ENCODE peak calls at places on chromosomes 2 and 18, in nine cellular contexts. B is erythroblast; V is Right ventricle myocardium superior; M is activated T-cell treated with anti-CD3 and anti-CD28 coated beads, Interleukin-2, amount 50 U/mL, for 24 hours; E is heart left ventricle; F is OCI-LY7; J is activated naive CD8-positive, alpha-beta T cell treated with anti-CD3 and anti-CD28 coated beads, Interleukin-2, amount 10 ng/mL, durations not matched to agents 7 days and 5 days; Y is spleen; C is Daoy. K is an unnamed sample.

GRCh38 chr2:175154670-175155082 is 13.3 kb downstream of the ATF2 start:
- DNase-seq in B (no peak), V (no peak), M (no peak), E (no peak), F (no peak), J (no peak), Y (no peak), C (peak), K (no peak)

GRCh38 chr2:181523756-181524155 is 66.6 kb downstream of the ITGA4 start:
- DNase-seq in B (no peak), V (no peak), M (no peak), E (no peak), F (no peak), J (no peak), Y (no peak), C (no peak), K (no peak)

GRCh38 chr2:101012706-101013181 is 10.7 kb downstream of the RPL31 start:
- DNase-seq in B (peak), V (no peak), M (no peak), E (no peak), F (peak), J (no peak), Y (no peak), C (no peak), K (no peak)

GRCh38 chr2:165640232-165640923 is 153.7 kb downstream of the GALNT3 start:
- DNase-seq in B (no peak), V (no peak), M (no peak), E (no peak), F (no peak), J (no peak), Y (no peak), C (no peak), K (no peak)

GRCh38 chr2:177625744-177626655 is 233.4 kb downstream of the AGPS start:
- DNase-seq in B (no peak), V (no peak), M (no peak), E (no peak), F (peak), J (no peak), Y (no peak), C (no peak), K (no peak)

GRCh38 chr18:23814977-23815614 is 125.8 kb downstream of the LAMA3 start:
- DNase-seq in B (no peak), V (peak), M (no peak), E (peak), F (no peak), J (no peak), Y (no peak), C (no peak), K (no peak)

GRCh38 chr18:9595197-9595596 is 19.2 kb downstream of the PPP4R1 start:
- DNase-seq in B (no peak), V (no peak), M (no peak), E (no peak), F (no peak), J (no peak), Y (no peak), C (no peak), K (no peak)

GRCh38 chr18:13471971-13472628 is 253.5 kb downstream of the LDLRAD4 start:
- DNase-seq in B (no peak), V (peak), M (no peak), E (no peak), F (no peak), J (no peak), Y (peak), C (no peak), K (no peak)

GRCh38 chr2:167862787-167863186 is 384.6 kb downstream of the STK39 start:
- DNase-seq in B (no peak), V (no peak), M (no peak), E (no peak), F (no peak), J (no peak), Y (no peak), C (peak), K (no peak)

GRCh38 chr2:239322414-239323086 is 78.3 kb downstream of the HDAC4 start:
- DNase-seq in B (peak), V (no peak), M (no peak), E (peak), F (no peak), J (peak), Y (peak), C (peak), K (no peak)

GRCh38 chr2:159150208-159150607 is 136.3 kb downstream of the WDSUB1 start:
- DNase-seq in B (no peak), V (no peak), M (no peak), E (no peak), F (no peak), J (no peak), Y (no peak), C (no peak), K (no peak)

GRCh38 chr2:83471708-83472107 is 987.4 kb downstream of the SUCLG1 start:
- DNase-seq in B (no peak), V (no peak), M (no peak), E (no peak), F (no peak), J (no peak), Y (no peak), C (no peak), K (no peak)

GRCh38 chr2:98482362-98482761 is 37.7 kb downstream of the INPP4A start:
- DNase-seq in B (no peak), V (no peak), M (no peak), E (no peak), F (no peak), J (no peak), Y (peak), C (no peak), K (no peak)

GRCh38 chr2:78780321-78780720 is 245.2 kb upstream of the REG3G start:
- DNase-seq in B (no peak), V (no peak), M (no peak), E (no peak), F (no peak), J (no peak), Y (no peak), C (no peak), K (no peak)

GRCh38 chr18:70250781-70251180 is 38.1 kb upstream of the SOCS6 start:
- DNase-seq in B (no peak), V (no peak), M (no peak), E (no peak), F (no peak), J (no peak), Y (no peak), C (no peak), K (no peak)

GRCh38 chr2:59888015-59888414 is 665.4 kb downstream of the BCL11A start:
- DNase-seq in B (no peak), V (no peak), M (no peak), E (no peak), F (peak), J (peak), Y (no peak), C (no peak), K (no peak)

GRCh38 chr2:225276207-225276606 is 123.3 kb upstream of the NYAP2 start:
- DNase-seq in B (no peak), V (no peak), M (no peak), E (no peak), F (peak), J (no peak), Y (no peak), C (no peak), K (no peak)

GRCh38 chr2:239062743-239063142 is 214.9 kb downstream of the TWIST2 start:
- DNase-seq in B (no peak), V (no peak), M (no peak), E (no peak), F (no peak), J (no peak), Y (peak), C (no peak), K (no peak)

GRCh38 chr2:171939754-171940093 is 17.5 kb downstream of the HAT1 start:
- DNase-seq in B (no peak), V (no peak), M (no peak), E (no peak), F (no peak), J (no peak), Y (no peak), C (no peak), K (no peak)

GRCh38 chr18:34598136-34598635 is 111.9 kb upstream of the DTNA start:
- DNase-seq in B (no peak), V (no peak), M (no peak), E (no peak), F (no peak), J (no peak), Y (no peak), C (no peak), K (no peak)

GRCh38 chr2:223621901-223622300 is 19.7 kb upstream of the SCG2 start:
- DNase-seq in B (no peak), V (no peak), M (no peak), E (no peak), F (no peak), J (no peak), Y (no peak), C (no peak), K (no peak)

GRCh38 chr2:240358821-240359342 is 76.6 kb upstream of the GPC1 start:
- DNase-seq in B (no peak), V (no peak), M (no peak), E (peak), F (no peak), J (no peak), Y (no peak), C (no peak), K (no peak)

GRCh38 chr2:47076586-47077441 is 78.3 kb downstream of the STPG4 start:
- DNase-seq in B (no peak), V (no peak), M (no peak), E (peak), F (no peak), J (no peak), Y (no peak), C (peak), K (no peak)

GRCh38 chr18:11115268-11115667 is 34.1 kb downstream of the PIEZO2 start:
- DNase-seq in B (no peak), V (no peak), M (no peak), E (no peak), F (no peak), J (no peak), Y (no peak), C (no peak), K (no peak)

GRCh38 chr18:76564117-76564516 is 69.1 kb upstream of the ZNF516 start:
- DNase-seq in B (no peak), V (no peak), M (no peak), E (no peak), F (no peak), J (no peak), Y (no peak), C (peak), K (no peak)

GRCh38 chr18:61950371-61950770 is 57.6 kb upstream of the RNF152 start:
- DNase-seq in B (no peak), V (no peak), M (no peak), E (no peak), F (no peak), J (no peak), Y (no peak), C (no peak), K (no peak)

K was measured in iPS DF 19.7.